ENCODE peak calls at places on chromosomes 11 and 22, in six cellular contexts. D is WTC11, B is H1, V is GM12878, T is HCT116, M is K562. J is an unnamed sample.
A peak's percentile ranks its signal among the peaks of the same experiment; 100 is the strongest.

GRCh38 chr11:67576742-67577475 is 6.7 kb upstream of the GSTP1 start:
- DNase-seq in D (peak; percentile 50), V (no peak), T (no peak), M (peak; percentile 37), B (no peak), J (no peak)

GRCh38 chr11:126415128-126415527 is 59.6 kb downstream of the ST3GAL4 start:
- DNase-seq in D (no peak), B (no peak), T (no peak), M (no peak), V (no peak), J (no peak)

GRCh38 chr11:95175969-95176368 is 55.0 kb downstream of the SESN3 start:
- DNase-seq in B (no peak), M (no peak), D (no peak), T (no peak), V (no peak), J (no peak)

GRCh38 chr11:705646-706438 is at the start of gene EPS8L2:
- DNase-seq in M (peak; percentile 91), T (no peak), V (no peak), D (peak; percentile 50), B (peak; percentile 73), J (no peak)

GRCh38 chr11:36404831-36405230 is 105.2 kb downstream of the TRAF6 start:
- DNase-seq in V (no peak), M (no peak), B (no peak), T (no peak), D (no peak), J (no peak)

GRCh38 chr11:120712014-120712413 is 200.5 kb downstream of the GRIK4 start:
- DNase-seq in T (no peak), D (no peak), V (no peak), M (no peak), B (peak; percentile 31), J (no peak)

GRCh38 chr11:47243454-47243853 is 5.2 kb downstream of the ACP2 start:
- DNase-seq in T (no peak), M (no peak), D (no peak), B (no peak), V (no peak), J (peak; percentile 59)

GRCh38 chr11:6096417-6096816 is 11.1 kb upstream of the OR56B4 start:
- DNase-seq in D (no peak), B (no peak), T (no peak), M (no peak), V (no peak), J (no peak)

GRCh38 chr11:82996966-82997606 is 74.6 kb downstream of the RAB30 start:
- DNase-seq in M (no peak), T (no peak), D (no peak), V (peak; percentile 87), B (no peak), J (no peak)

GRCh38 chr22:43198126-43198525 is 11.2 kb upstream of the TTLL12 start:
- DNase-seq in V (no peak), B (no peak), D (no peak), M (no peak), T (no peak), J (no peak)
- TF ChIP-seq ATF3 in V (no peak), B (no peak), D (no peak), M (no peak), T (no peak), J (no peak)

DNA sequence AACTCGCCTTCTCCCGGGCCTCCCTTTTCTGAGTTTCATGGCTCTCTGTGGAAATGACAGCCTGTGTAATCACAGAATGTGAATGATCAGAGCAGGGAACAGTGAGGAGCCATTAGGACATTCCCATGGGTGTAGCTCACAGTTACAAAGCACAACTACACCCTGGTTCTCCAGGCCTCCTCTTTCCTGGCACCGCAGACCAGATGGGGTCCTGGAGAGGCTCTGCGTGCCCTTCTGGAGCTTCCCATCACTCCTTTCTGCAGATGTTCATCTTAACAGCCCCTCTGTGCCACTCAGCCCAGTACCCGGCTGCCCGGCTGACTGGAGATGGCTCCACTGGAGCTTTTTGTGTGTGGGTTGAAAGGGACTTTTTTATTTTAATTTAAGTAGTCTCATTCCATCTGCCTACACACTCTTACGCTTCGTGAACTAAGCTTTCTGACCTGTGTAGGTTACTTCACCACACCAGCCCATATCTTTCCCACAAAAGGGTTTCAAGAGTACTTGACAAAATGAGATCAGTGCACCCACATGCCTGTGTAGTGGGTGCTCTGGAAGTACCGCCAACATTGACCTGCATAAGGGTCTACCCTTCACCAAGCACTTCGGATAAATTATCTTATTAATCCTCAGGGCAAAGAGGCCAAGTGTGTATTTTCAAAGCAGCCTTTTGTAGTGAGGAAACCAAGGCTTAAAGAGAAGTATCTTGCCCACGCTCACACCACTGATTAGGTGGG is 29.8 kb downstream of the SREBF2 start:
- DNase-seq in D (no peak), B (no peak), T (no peak), V (peak; percentile 89), M (no peak), J (no peak)
- TF ChIP-seq ATF3 in D (no peak), B (no peak), T (no peak), V (no peak), M (no peak), J (no peak)

DNA sequence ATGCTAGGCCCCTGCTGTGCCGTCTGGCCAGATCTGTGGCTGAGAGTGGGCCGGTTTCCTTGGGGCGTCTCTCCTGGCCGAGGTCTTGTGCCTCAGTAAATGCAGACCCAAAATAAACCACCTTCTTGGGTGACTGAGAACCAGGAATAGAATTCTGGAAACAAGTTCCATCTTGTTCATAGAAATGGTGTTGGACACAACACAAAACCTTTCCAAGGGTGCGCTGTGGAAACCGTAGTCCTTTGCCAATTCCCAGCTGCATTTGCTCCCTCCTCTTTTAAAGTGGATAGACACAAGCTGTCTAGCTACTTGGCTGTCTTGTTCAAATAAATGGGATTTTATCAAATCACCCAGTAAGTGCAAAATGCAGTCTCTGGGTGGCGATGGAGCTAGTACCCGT is 300.2 kb downstream of the SHANK2 start:
- DNase-seq in B (no peak), V (no peak), M (no peak), D (no peak), T (no peak), J (no peak)
- TF ChIP-seq ATF3 in B (no peak), V (no peak), M (no peak), D (no peak), T (no peak), J (no peak)

GRCh38 chr22:41445171-41446056 is 1.2 kb downstream of the TOB2 start:
- DNase-seq in M (no peak), T (no peak), B (peak; percentile 55), V (no peak), D (peak; percentile 32), J (no peak)

GRCh38 chr22:41447435-41448188 is 1.0 kb upstream of the TOB2 start:
- DNase-seq in T (no peak), D (peak; percentile 72), M (peak; percentile 36), V (no peak), B (peak; percentile 78), J (peak; percentile 73)

GRCh38 chr22:41444360-41445170 is 2.0 kb downstream of the TOB2 start:
- DNase-seq in V (peak; percentile 90), M (peak; percentile 34), T (peak; percentile 78), D (peak; percentile 98), B (peak; percentile 97), J (peak; percentile 98)

GRCh38 chr22:41446639-41447434 is at the start of gene TOB2:
- DNase-seq in D (peak; percentile 95), M (peak; percentile 74), T (peak; percentile 93), B (peak; percentile 97), V (peak; percentile 71), J (peak; percentile 86)

DNA sequence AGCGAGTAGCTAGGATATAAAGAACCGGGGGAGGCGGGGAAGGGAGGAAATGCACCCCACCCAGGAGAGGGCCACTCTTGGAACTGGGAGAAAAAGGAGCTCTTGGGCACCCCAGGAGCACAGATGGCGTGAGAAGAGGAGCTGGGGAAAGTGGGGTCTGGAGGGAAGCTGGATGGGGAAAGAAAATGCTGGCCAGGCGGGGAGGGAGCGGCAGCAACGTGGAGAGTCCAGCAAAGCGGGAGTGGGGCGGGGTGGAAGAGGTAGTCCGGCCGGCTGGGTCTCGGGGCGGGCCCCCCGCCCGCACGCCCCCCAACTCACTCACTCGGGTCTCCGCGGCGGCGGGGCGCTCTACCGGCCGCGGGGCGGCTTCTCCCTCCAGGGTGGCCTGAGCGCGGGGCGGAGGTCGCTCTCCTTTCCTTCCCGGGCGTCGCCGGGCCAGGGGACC is 522 bp downstream of the TOB2 start:
- DNase-seq in V (no peak), D (peak; percentile 36), M (peak; percentile 39), T (no peak), B (no peak), J (no peak)
- TF ChIP-seq ATF3 in V (no peak), D (no peak), M (no peak), T (no peak), B (no peak), J (no peak)

GRCh38 chr11:119316729-119317591 is at the start of gene MCAM:
- DNase-seq in V (no peak), B (peak; percentile 76), T (no peak), M (peak; percentile 93), D (peak; percentile 48), J (peak; percentile 41)
- TF ChIP-seq ATF3 in V (no peak), B (no peak), T (no peak), M (peak; percentile 9), D (no peak), J (no peak)

GRCh38 chr22:50622723-50623327 is 5.1 kb downstream of the ARSA start:
- DNase-seq in B (no peak), V (no peak), D (no peak), M (peak; percentile 5), T (peak; percentile 67), J (peak; percentile 68)
- TF ChIP-seq ATF3 in B (no peak), V (no peak), D (no peak), M (no peak), T (no peak), J (no peak)

DNA sequence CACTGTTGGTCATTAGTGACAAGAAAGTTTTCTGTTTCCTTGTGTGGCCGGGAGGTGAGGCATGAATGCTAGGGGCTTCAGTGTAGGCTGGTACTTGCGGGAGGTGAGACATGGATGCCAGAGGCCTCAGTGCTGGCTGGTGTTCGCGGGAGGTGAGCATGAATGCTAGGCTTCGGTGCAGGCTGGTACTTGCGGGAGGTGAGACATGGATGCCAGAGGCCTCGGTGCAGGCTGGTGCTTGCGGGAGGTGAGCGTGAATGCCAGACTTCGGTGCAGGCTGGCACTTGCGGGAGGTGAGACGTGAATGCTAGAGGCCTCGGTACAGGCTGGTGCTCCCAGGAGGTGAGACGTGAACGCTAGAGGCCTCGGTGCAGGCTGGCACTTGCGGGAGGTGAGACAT is 48.4 kb downstream of the ANO1 start:
- DNase-seq in M (no peak), V (no peak), D (no peak), T (no peak), B (no peak), J (no peak)
- TF ChIP-seq ATF3 in M (no peak), V (no peak), D (no peak), T (no peak), B (no peak), J (no peak)

DNA sequence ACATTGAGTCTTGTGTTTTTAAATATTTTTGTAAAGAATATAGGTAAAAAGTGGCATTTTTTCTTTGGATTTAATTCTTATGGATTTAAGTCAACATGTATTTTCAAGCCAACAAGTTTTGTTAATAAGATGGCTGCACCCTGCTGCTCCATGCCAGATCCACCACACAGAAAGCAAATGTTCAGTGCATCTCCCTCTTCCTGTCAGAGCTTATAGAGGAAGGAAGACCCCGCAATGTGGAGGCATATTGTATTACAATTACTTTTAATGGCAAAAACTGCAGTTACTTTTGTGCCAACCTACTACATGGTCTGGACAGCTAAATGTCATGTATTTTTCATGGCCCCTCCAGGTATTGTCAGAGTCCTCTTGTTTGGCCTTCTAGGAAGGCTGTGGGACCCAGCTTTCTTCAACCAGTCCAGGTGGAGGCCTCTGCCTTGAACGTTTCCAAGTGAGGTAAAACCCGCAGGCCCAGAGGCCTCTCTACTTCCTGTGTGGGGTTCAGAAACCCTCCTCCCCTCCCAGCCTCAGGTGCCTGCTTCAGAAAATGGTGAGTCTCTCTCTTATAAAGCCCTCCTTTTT is at the start of gene CD3E:
- DNase-seq in D (no peak), T (no peak), M (no peak), V (no peak), B (no peak), J (no peak)
- TF ChIP-seq ATF3 in D (no peak), T (no peak), M (no peak), V (no peak), B (no peak), J (no peak)